ENCODE peak calls at places on chromosome 12, in four cellular contexts. Q is HCT116, F is SK-N-SH, W is H1. Y is an unnamed sample.

GRCh38 chr12:48000878-48001321 is 3.4 kb downstream of the COL2A1 start:
- DNase-seq in F (peak), W (no peak), Q (peak), Y (peak)

GRCh38 chr12:57576613-57577160 is 14.3 kb upstream of the PIP4K2C start:
- DNase-seq in F (no peak), W (no peak), Q (no peak), Y (no peak)

GRCh38 chr12:14613718-14614117 is 46.0 kb upstream of the PLBD1 start:
- DNase-seq in W (no peak), F (no peak), Q (no peak), Y (no peak)

GRCh38 chr12:123142518-123142840 is 8.4 kb downstream of the PITPNM2 start:
- DNase-seq in F (no peak), Q (no peak), W (no peak), Y (no peak)

GRCh38 chr12:92827836-92828431 is 101.2 kb downstream of the EEA1 start:
- DNase-seq in Q (peak), F (peak), W (no peak), Y (peak)

GRCh38 chr12:124565071-124565491 is 2.3 kb downstream of the NCOR2 start:
- DNase-seq in Q (no peak), F (peak), W (no peak), Y (no peak)

GRCh38 chr12:120060196-120060595 is 56.4 kb downstream of the RAB35 start:
- DNase-seq in W (no peak), F (no peak), Q (no peak), Y (no peak)

GRCh38 chr12:124559182-124560017 is 8.0 kb downstream of the NCOR2 start:
- DNase-seq in F (no peak), W (no peak), Q (no peak), Y (no peak)

GRCh38 chr12:124562018-124562795 is 5.2 kb downstream of the NCOR2 start:
- DNase-seq in F (no peak), Q (no peak), W (no peak), Y (no peak)

GRCh38 chr12:53069621-53070410 is 9.4 kb downstream of the SPRYD3 start:
- DNase-seq in Q (no peak), W (no peak), F (no peak), Y (no peak)

GRCh38 chr12:2284857-2285256 is 232.1 kb downstream of the CACNA1C start:
- DNase-seq in W (peak), Q (peak), F (peak), Y (peak)

DNA sequence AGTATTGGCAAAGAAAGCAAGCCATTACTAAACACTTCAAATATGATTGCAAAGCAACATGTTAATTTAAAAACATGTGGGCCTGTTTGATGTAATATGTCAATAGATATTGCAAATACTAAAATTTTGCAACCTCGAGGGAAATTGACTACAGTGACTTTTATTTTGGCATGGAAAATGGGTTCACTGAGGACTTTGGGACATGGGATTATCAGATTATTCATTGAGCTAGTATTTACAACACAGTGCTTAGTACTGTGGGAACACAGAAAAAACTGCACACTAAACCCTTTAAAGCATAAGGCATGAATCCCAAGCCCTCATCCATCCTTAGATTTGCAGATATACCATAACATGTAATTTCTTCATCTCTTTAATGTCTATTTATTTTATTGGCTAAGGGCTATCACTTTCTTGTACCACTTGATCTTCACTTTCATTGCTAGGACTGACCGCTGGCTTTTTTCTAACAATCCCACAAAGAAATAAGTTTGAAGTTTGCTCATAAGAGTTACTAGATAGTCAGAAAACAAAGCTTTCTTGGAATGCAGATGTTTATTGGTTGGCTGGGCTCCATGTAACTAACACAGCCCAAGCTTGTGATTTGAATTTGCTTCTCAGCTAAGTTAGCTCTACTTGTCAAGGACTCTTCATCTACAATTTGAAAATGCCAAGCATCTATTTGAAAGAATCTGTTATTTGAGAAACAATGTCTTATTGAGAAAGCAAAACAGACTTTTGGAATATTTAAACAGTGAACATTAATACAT is 48.7 kb downstream of the PPFIBP1 start:
- DNase-seq in Q (no peak), F (no peak), W (no peak), Y (no peak)
- TF ChIP-seq JUND in Q (no peak), F (no peak), W (no peak), Y (no peak)

GRCh38 chr12:130063866-130064265 is 98.4 kb upstream of the FZD10 start:
- DNase-seq in W (no peak), Q (no peak), F (no peak), Y (no peak)

GRCh38 chr12:130066742-130067141 is 95.5 kb upstream of the FZD10 start:
- DNase-seq in Q (no peak), F (no peak), W (no peak), Y (no peak)

GRCh38 chr12:130064999-130065398 is 97.3 kb upstream of the FZD10 start:
- DNase-seq in Q (no peak), F (no peak), W (no peak), Y (no peak)

GRCh38 chr12:130070017-130070653 is 92.1 kb upstream of the FZD10 start:
- DNase-seq in F (peak), Q (no peak), W (no peak), Y (no peak)

GRCh38 chr12:130068741-130069140 is 93.5 kb upstream of the FZD10 start:
- DNase-seq in F (no peak), Q (no peak), W (no peak), Y (no peak)
- TF ChIP-seq JUND in F (no peak), Q (no peak), W (no peak), Y (no peak)

GRCh38 chr12:49104822-49105221 is 5.8 kb downstream of the LMBR1L start:
- DNase-seq in F (no peak), W (no peak), Q (no peak), Y (no peak)

GRCh38 chr12:49108958-49109404 is 1.7 kb downstream of the LMBR1L start:
- DNase-seq in Q (no peak), W (no peak), F (no peak), Y (no peak)

GRCh38 chr12:49110191-49111155 is at the start of gene LMBR1L:
- DNase-seq in F (peak), Q (peak), W (peak), Y (peak)

GRCh38 chr12:49109631-49110172 is 945 bp downstream of the LMBR1L start:
- DNase-seq in F (peak), W (no peak), Q (no peak), Y (no peak)

DNA sequence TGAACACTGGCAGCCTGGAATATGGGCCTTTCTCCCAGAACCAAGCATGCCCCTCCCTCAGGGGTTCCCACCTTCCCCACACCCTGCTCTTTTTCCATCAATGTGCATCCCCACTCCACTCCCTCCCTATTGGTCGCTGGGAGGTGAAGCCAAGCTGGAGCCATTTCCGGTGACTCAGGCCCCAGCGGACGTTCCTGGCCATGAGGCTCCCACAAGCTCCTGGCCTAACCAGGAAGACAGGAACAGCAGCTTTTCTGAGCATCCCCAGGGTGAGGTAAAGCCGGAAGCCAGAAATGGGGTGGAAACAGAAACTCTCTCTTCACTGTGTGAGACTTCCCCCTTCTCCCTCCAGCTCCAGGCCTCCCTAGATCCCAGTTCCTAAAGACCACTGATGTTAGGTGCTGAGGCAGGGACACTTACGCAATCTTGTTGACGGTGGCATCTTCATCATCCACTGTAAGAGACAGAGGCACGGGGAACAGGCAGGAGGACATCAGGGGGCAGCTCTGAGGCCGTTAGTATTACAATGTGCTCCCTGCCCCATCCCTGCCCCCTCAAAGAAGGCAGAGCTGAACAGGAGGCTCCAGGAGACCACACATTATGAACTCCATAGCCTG is 5.0 kb downstream of the LMBR1L start:
- DNase-seq in W (no peak), Q (no peak), F (no peak), Y (peak)
- TF ChIP-seq JUND in W (no peak), Q (no peak), F (no peak), Y (no peak)

DNA sequence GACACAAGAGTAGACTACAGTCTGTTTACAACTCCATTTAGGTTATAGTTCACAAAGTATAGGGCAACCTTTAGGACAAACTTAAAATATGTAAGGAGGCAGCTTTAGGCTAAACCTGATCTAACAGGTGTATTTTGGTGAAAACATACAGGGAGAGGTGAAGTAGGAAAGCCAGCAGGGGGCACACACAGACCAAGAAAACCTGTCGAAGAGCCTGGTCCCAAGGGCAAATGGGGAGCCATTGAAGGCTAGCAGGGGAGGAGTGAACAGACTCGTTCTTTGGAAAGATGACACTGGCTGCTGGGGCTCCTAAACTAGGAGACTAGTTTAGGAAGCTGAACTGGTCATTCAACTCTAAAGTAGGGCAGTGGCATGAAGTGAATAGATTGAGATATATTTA is 138.8 kb upstream of the WSCD2 start:
- DNase-seq in W (no peak), F (peak), Q (peak), Y (peak)
- TF ChIP-seq JUND in W (no peak), F (no peak), Q (no peak), Y (no peak)

GRCh38 chr12:125683748-125684381 is 618.6 kb downstream of the AACS start:
- DNase-seq in F (peak), Q (no peak), W (peak), Y (no peak)

GRCh38 chr12:125687820-125688219 is 622.6 kb downstream of the AACS start:
- DNase-seq in W (no peak), Q (no peak), F (no peak), Y (no peak)

GRCh38 chr12:125685885-125686284 is 620.6 kb downstream of the AACS start:
- DNase-seq in W (no peak), F (no peak), Q (no peak), Y (no peak)

GRCh38 chr12:125687403-125687802 is 622.2 kb downstream of the AACS start:
- DNase-seq in Q (no peak), W (no peak), F (no peak), Y (no peak)

DNA sequence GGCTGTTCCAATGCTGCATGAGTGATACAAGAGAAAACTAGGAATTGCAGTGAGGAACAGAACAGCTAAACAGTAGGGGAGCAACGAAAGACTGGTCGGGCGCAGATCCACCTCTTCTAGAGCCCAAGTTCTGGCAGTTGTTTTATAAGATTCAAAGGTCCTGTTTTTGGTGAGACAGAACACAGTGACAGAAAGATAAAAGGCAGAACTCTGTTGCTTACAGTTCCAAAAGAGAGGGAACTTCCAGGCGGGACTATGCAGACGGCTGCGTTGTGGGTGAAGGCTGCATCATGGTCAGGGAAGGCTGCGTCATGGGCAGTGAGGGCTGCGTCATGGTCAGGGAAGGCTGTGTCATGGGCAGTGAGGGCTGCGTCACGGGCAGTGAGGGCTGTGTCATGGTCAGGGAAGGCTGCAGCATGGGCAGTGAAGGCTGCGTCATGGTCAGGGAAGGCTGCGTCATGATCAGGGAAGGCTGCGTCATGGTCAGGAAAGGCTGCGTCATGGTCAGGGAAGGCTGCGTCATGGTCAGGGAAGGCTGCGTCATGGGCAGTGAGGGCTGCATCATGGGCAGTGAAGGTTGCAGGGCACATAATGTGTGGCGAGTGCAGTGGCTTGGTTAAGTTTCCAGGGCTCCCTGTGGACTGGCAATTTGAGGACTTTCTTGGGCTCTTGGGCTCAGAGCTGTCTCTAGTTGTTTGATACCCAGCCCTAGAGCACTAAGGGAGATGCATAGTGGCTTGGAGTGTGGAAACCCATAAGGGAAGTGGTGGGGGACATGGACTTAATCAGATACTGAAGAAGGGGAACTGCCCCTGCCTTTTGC is 619.9 kb downstream of the AACS start:
- DNase-seq in W (no peak), Q (no peak), F (no peak), Y (no peak)
- TF ChIP-seq JUND in W (no peak), Q (no peak), F (no peak), Y (no peak)

GRCh38 chr12:32257695-32258496 is 141.5 kb upstream of the FGD4 start:
- DNase-seq in Q (no peak), W (no peak), F (no peak), Y (no peak)
- TF ChIP-seq JUND in Q (no peak), W (no peak), F (no peak), Y (no peak)